ENCODE peak calls at places on chromosomes 7 and 10, in seven cellular contexts. A is skeletal muscle cell, E is HS-5, Y is neural crest cell, Q is NCI-H510A treated with DMSO at 0.1 percent for 48 hours, V is Right ventricle myocardium superior, U is non-pigmented ciliary epithelial cell. L is an unnamed sample.

GRCh38 chr7:5750026-5750425 is 31.4 kb downstream of the RNF216 start:
- DNase-seq in A (no peak), E (no peak), Y (no peak), Q (no peak), V (no peak), U (no peak), L (no peak)

GRCh38 chr7:141466151-141466904 is 84.9 kb upstream of the AGK start:
- DNase-seq in A (no peak), E (no peak), Y (no peak), Q (no peak), V (no peak), U (no peak), L (no peak)

GRCh38 chr10:17220652-17221100 is 7.4 kb upstream of the VIM start:
- DNase-seq in A (no peak), E (no peak), Y (no peak), Q (no peak), V (no peak), U (no peak), L (no peak)

GRCh38 chr7:123797673-123798526 is 47.1 kb upstream of the HYAL4 start:
- DNase-seq in A (peak; percentile 49), E (peak; percentile 65), Y (no peak), Q (peak; percentile 70), V (no peak), U (peak; percentile 85), L (no peak)

GRCh38 chr7:27936244-27937102 is 196.5 kb downstream of the TAX1BP1 start:
- DNase-seq in A (no peak), E (no peak), Y (no peak), Q (no peak), V (no peak), U (no peak), L (no peak)

GRCh38 chr10:99344715-99345114 is 15.6 kb downstream of the CNNM1 start:
- DNase-seq in A (no peak), E (no peak), Y (no peak), Q (no peak), V (no peak), U (no peak), L (no peak)

GRCh38 chr7:12942599-12942998 is 255.2 kb downstream of the ARL4A start:
- DNase-seq in A (no peak), E (no peak), Y (no peak), Q (peak; percentile 74), V (no peak), U (no peak), L (no peak)

GRCh38 chr10:80596391-80597257 is 58.9 kb downstream of the SH2D4B start:
- DNase-seq in A (no peak), E (no peak), Y (peak; percentile 26), Q (peak; percentile 14), V (peak; percentile 53), U (no peak), L (no peak)

GRCh38 chr10:44619975-44620374 is 235.1 kb upstream of the CXCL12 start:
- DNase-seq in A (peak; percentile 96), E (peak; percentile 23), Y (no peak), Q (no peak), V (no peak), U (no peak), L (no peak)

L was measured in aorta.